ENCODE peak calls at places on chromosome 20, in nine cellular contexts. One of them, this sample, is unnamed.

GRCh38 chr20:59948828-59949720 is 8.9 kb downstream of the FAM217B start:
- DNase-seq in stimulated activated CD4-positive, alpha-beta T cell treated with anti-CD3 and anti-CD28 coated beads, Interleukin-15, amount 100 ng/mL, for 1 hour: no peak
- DNase-seq in COR-L47: peak
- DNase-seq in NB4: peak
- DNase-seq in non-pigmented ciliary epithelial cell: peak
- DNase-seq in T-helper 17 cell: no peak
- DNase-seq in lower leg skin: no peak
- DNase-seq in iPS DF 19.7: no peak
- DNase-seq in fibroblast of lung: peak
- DNase-seq in this sample: no peak

GRCh38 chr20:24634855-24635254 is 165.4 kb downstream of the SYNDIG1 start:
- DNase-seq in fibroblast of lung: peak
- DNase-seq in iPS DF 19.7: no peak
- DNase-seq in stimulated activated CD4-positive, alpha-beta T cell treated with anti-CD3 and anti-CD28 coated beads, Interleukin-15, amount 100 ng/mL, for 1 hour: no peak
- DNase-seq in COR-L47: peak
- DNase-seq in non-pigmented ciliary epithelial cell: peak
- DNase-seq in NB4: peak
- DNase-seq in lower leg skin: no peak
- DNase-seq in T-helper 17 cell: no peak
- DNase-seq in this sample: no peak

GRCh38 chr20:57977588-57977987 is 250.9 kb downstream of the ANKRD60 start:
- DNase-seq in non-pigmented ciliary epithelial cell: no peak
- DNase-seq in iPS DF 19.7: no peak
- DNase-seq in T-helper 17 cell: no peak
- DNase-seq in stimulated activated CD4-positive, alpha-beta T cell treated with anti-CD3 and anti-CD28 coated beads, Interleukin-15, amount 100 ng/mL, for 1 hour: no peak
- DNase-seq in fibroblast of lung: no peak
- DNase-seq in COR-L47: peak
- DNase-seq in lower leg skin: peak
- DNase-seq in NB4: no peak
- DNase-seq in this sample: no peak

GRCh38 chr20:37147250-37147649 is 31.9 kb upstream of the RPN2 start:
- DNase-seq in NB4: no peak
- DNase-seq in lower leg skin: no peak
- DNase-seq in T-helper 17 cell: no peak
- DNase-seq in stimulated activated CD4-positive, alpha-beta T cell treated with anti-CD3 and anti-CD28 coated beads, Interleukin-15, amount 100 ng/mL, for 1 hour: no peak
- DNase-seq in iPS DF 19.7: no peak
- DNase-seq in COR-L47: no peak
- DNase-seq in non-pigmented ciliary epithelial cell: no peak
- DNase-seq in fibroblast of lung: no peak
- DNase-seq in this sample: no peak

GRCh38 chr20:31475032-31475431 is at the start of the genes DEFB124 and REM1:
- DNase-seq in lower leg skin: no peak
- DNase-seq in iPS DF 19.7: no peak
- DNase-seq in NB4: no peak
- DNase-seq in non-pigmented ciliary epithelial cell: no peak
- DNase-seq in T-helper 17 cell: no peak
- DNase-seq in stimulated activated CD4-positive, alpha-beta T cell treated with anti-CD3 and anti-CD28 coated beads, Interleukin-15, amount 100 ng/mL, for 1 hour: no peak
- DNase-seq in fibroblast of lung: no peak
- DNase-seq in COR-L47: no peak
- DNase-seq in this sample: no peak

GRCh38 chr20:13995841-13996240 is 525 bp downstream of the MACROD2 start:
- DNase-seq in fibroblast of lung: no peak
- DNase-seq in non-pigmented ciliary epithelial cell: no peak
- DNase-seq in stimulated activated CD4-positive, alpha-beta T cell treated with anti-CD3 and anti-CD28 coated beads, Interleukin-15, amount 100 ng/mL, for 1 hour: no peak
- DNase-seq in iPS DF 19.7: no peak
- DNase-seq in T-helper 17 cell: no peak
- DNase-seq in lower leg skin: no peak
- DNase-seq in COR-L47: peak
- DNase-seq in NB4: no peak
- DNase-seq in this sample: no peak

GRCh38 chr20:47676219-47676721 is 109.0 kb downstream of the SULF2 start:
- DNase-seq in non-pigmented ciliary epithelial cell: no peak
- DNase-seq in T-helper 17 cell: no peak
- DNase-seq in lower leg skin: no peak
- DNase-seq in iPS DF 19.7: no peak
- DNase-seq in fibroblast of lung: no peak
- DNase-seq in COR-L47: no peak
- DNase-seq in NB4: no peak
- DNase-seq in stimulated activated CD4-positive, alpha-beta T cell treated with anti-CD3 and anti-CD28 coated beads, Interleukin-15, amount 100 ng/mL, for 1 hour: no peak
- DNase-seq in this sample: no peak

GRCh38 chr20:56626367-56627121 is 2.6 kb upstream of the TFAP2C start:
- DNase-seq in lower leg skin: peak
- DNase-seq in stimulated activated CD4-positive, alpha-beta T cell treated with anti-CD3 and anti-CD28 coated beads, Interleukin-15, amount 100 ng/mL, for 1 hour: no peak
- DNase-seq in non-pigmented ciliary epithelial cell: no peak
- DNase-seq in T-helper 17 cell: no peak
- DNase-seq in iPS DF 19.7: no peak
- DNase-seq in COR-L47: no peak
- DNase-seq in NB4: peak
- DNase-seq in fibroblast of lung: no peak
- DNase-seq in this sample: no peak

GRCh38 chr20:44138859-44139258 is 48.1 kb downstream of the JPH2 start:
- DNase-seq in stimulated activated CD4-positive, alpha-beta T cell treated with anti-CD3 and anti-CD28 coated beads, Interleukin-15, amount 100 ng/mL, for 1 hour: no peak
- DNase-seq in non-pigmented ciliary epithelial cell: no peak
- DNase-seq in iPS DF 19.7: no peak
- DNase-seq in NB4: no peak
- DNase-seq in lower leg skin: no peak
- DNase-seq in T-helper 17 cell: no peak
- DNase-seq in fibroblast of lung: no peak
- DNase-seq in COR-L47: no peak
- DNase-seq in this sample: no peak

GRCh38 chr20:16111132-16111852 is 462.0 kb downstream of the KIF16B start:
- DNase-seq in T-helper 17 cell: no peak
- DNase-seq in fibroblast of lung: no peak
- DNase-seq in lower leg skin: no peak
- DNase-seq in NB4: no peak
- DNase-seq in stimulated activated CD4-positive, alpha-beta T cell treated with anti-CD3 and anti-CD28 coated beads, Interleukin-15, amount 100 ng/mL, for 1 hour: no peak
- DNase-seq in COR-L47: no peak
- DNase-seq in non-pigmented ciliary epithelial cell: no peak
- DNase-seq in iPS DF 19.7: no peak
- DNase-seq in this sample: no peak

GRCh38 chr20:43994486-43995100 is 79.9 kb downstream of the TOX2 start:
- DNase-seq in fibroblast of lung: no peak
- DNase-seq in NB4: no peak
- DNase-seq in iPS DF 19.7: no peak
- DNase-seq in T-helper 17 cell: no peak
- DNase-seq in stimulated activated CD4-positive, alpha-beta T cell treated with anti-CD3 and anti-CD28 coated beads, Interleukin-15, amount 100 ng/mL, for 1 hour: no peak
- DNase-seq in lower leg skin: no peak
- DNase-seq in non-pigmented ciliary epithelial cell: no peak
- DNase-seq in COR-L47: no peak
- DNase-seq in this sample: no peak

GRCh38 chr20:31845300-31845863 is at the start of gene FOXS1:
- DNase-seq in fibroblast of lung: no peak
- DNase-seq in COR-L47: no peak
- DNase-seq in non-pigmented ciliary epithelial cell: no peak
- DNase-seq in stimulated activated CD4-positive, alpha-beta T cell treated with anti-CD3 and anti-CD28 coated beads, Interleukin-15, amount 100 ng/mL, for 1 hour: no peak
- DNase-seq in NB4: no peak
- DNase-seq in iPS DF 19.7: no peak
- DNase-seq in T-helper 17 cell: no peak
- DNase-seq in lower leg skin: no peak
- DNase-seq in this sample: no peak

GRCh38 chr20:258963-259362 is 1.4 kb downstream of the DEFB132 start:
- DNase-seq in COR-L47: peak
- DNase-seq in fibroblast of lung: peak
- DNase-seq in stimulated activated CD4-positive, alpha-beta T cell treated with anti-CD3 and anti-CD28 coated beads, Interleukin-15, amount 100 ng/mL, for 1 hour: no peak
- DNase-seq in non-pigmented ciliary epithelial cell: no peak
- DNase-seq in iPS DF 19.7: no peak
- DNase-seq in lower leg skin: no peak
- DNase-seq in NB4: peak
- DNase-seq in T-helper 17 cell: no peak
- DNase-seq in this sample: no peak

GRCh38 chr20:47705497-47705856 is 79.8 kb downstream of the SULF2 start:
- DNase-seq in fibroblast of lung: no peak
- DNase-seq in COR-L47: no peak
- DNase-seq in lower leg skin: no peak
- DNase-seq in T-helper 17 cell: no peak
- DNase-seq in NB4: no peak
- DNase-seq in non-pigmented ciliary epithelial cell: no peak
- DNase-seq in iPS DF 19.7: no peak
- DNase-seq in stimulated activated CD4-positive, alpha-beta T cell treated with anti-CD3 and anti-CD28 coated beads, Interleukin-15, amount 100 ng/mL, for 1 hour: no peak
- DNase-seq in this sample: no peak

GRCh38 chr20:41136695-41137411 is 490 bp upstream of the PLCG1 start:
- DNase-seq in non-pigmented ciliary epithelial cell: no peak
- DNase-seq in T-helper 17 cell: peak
- DNase-seq in lower leg skin: peak
- DNase-seq in COR-L47: peak
- DNase-seq in stimulated activated CD4-positive, alpha-beta T cell treated with anti-CD3 and anti-CD28 coated beads, Interleukin-15, amount 100 ng/mL, for 1 hour: peak
- DNase-seq in fibroblast of lung: peak
- DNase-seq in iPS DF 19.7: no peak
- DNase-seq in NB4: peak
- DNase-seq in this sample: peak

GRCh38 chr20:45970646-45971424 is 1.2 kb downstream of the ZNF335 start:
- DNase-seq in non-pigmented ciliary epithelial cell: no peak
- DNase-seq in COR-L47: no peak
- DNase-seq in lower leg skin: no peak
- DNase-seq in iPS DF 19.7: no peak
- DNase-seq in stimulated activated CD4-positive, alpha-beta T cell treated with anti-CD3 and anti-CD28 coated beads, Interleukin-15, amount 100 ng/mL, for 1 hour: no peak
- DNase-seq in fibroblast of lung: no peak
- DNase-seq in T-helper 17 cell: no peak
- DNase-seq in NB4: peak
- DNase-seq in this sample: no peak

GRCh38 chr20:13677241-13677640 is 38.5 kb upstream of the TASP1 start:
- DNase-seq in fibroblast of lung: peak
- DNase-seq in COR-L47: no peak
- DNase-seq in NB4: no peak
- DNase-seq in iPS DF 19.7: no peak
- DNase-seq in stimulated activated CD4-positive, alpha-beta T cell treated with anti-CD3 and anti-CD28 coated beads, Interleukin-15, amount 100 ng/mL, for 1 hour: no peak
- DNase-seq in T-helper 17 cell: no peak
- DNase-seq in non-pigmented ciliary epithelial cell: no peak
- DNase-seq in lower leg skin: no peak
- DNase-seq in this sample: no peak

GRCh38 chr20:53723621-53724020 is 130.0 kb upstream of the ZNF217 start:
- DNase-seq in stimulated activated CD4-positive, alpha-beta T cell treated with anti-CD3 and anti-CD28 coated beads, Interleukin-15, amount 100 ng/mL, for 1 hour: no peak
- DNase-seq in T-helper 17 cell: no peak
- DNase-seq in iPS DF 19.7: no peak
- DNase-seq in NB4: no peak
- DNase-seq in COR-L47: no peak
- DNase-seq in fibroblast of lung: no peak
- DNase-seq in lower leg skin: no peak
- DNase-seq in non-pigmented ciliary epithelial cell: no peak
- DNase-seq in this sample: no peak

This sample was measured in HS-27A.